ENCODE peak calls at places on chromosomes 12 and 14, in four cellular contexts. O is CD14-positive monocyte, N is HCT116, M is ovary. A is an unnamed sample.

GRCh38 chr12:131448254-131448795 is 262.6 kb upstream of the SFSWAP start:
- DNase-seq in M (no peak), N (no peak), O (no peak), A (no peak)

GRCh38 chr12:531951-532585 is 72.3 kb downstream of the B4GALNT3 start:
- DNase-seq in M (no peak), N (no peak), O (no peak), A (no peak)

GRCh38 chr14:103878180-103878579 is 30.8 kb upstream of the PPP1R13B start:
- DNase-seq in M (no peak), N (no peak), O (no peak), A (no peak)

GRCh38 chr12:132747395-132747794 is 14.2 kb downstream of the ANKLE2 start:
- DNase-seq in O (no peak), M (no peak), N (no peak), A (no peak)

GRCh38 chr12:122230798-122231197 is 4.9 kb upstream of the DIABLO start:
- DNase-seq in M (no peak), O (no peak), N (no peak), A (no peak)

GRCh38 chr12:106633451-106633823 is 50.6 kb downstream of the RFX4 start:
- DNase-seq in N (no peak), M (no peak), O (no peak), A (no peak)

GRCh38 chr12:5900533-5901255 is 44.4 kb downstream of the ANO2 start:
- DNase-seq in O (no peak), N (no peak), M (no peak), A (no peak)

GRCh38 chr14:54356172-54356571 is 40.6 kb upstream of the CDKN3 start:
- DNase-seq in M (no peak), N (no peak), O (no peak), A (no peak)

GRCh38 chr14:56488306-56488705 is 91.3 kb upstream of the TMEM260 start:
- DNase-seq in M (no peak), N (no peak), O (no peak), A (no peak)

GRCh38 chr14:104974665-104975390 is 3.3 kb downstream of the AHNAK2 start:
- DNase-seq in N (no peak), O (peak; percentile 40), M (peak; percentile 20), A (peak; percentile 19)

GRCh38 chr14:104283197-104284106 is 145.1 kb downstream of the KIF26A start:
- DNase-seq in N (no peak), O (no peak), M (peak; percentile 11), A (peak; percentile 19)

GRCh38 chr12:57005980-57006808 is at the start of gene ZBTB39:
- DNase-seq in O (no peak), N (peak; percentile 16), M (peak; percentile 56), A (peak; percentile 82)

GRCh38 chr12:103540319-103540718 is 44.6 kb upstream of the C12orf42 start:
- DNase-seq in N (no peak), M (no peak), O (no peak), A (no peak)

GRCh38 chr14:104271394-104271793 is 133.0 kb downstream of the KIF26A start:
- DNase-seq in M (no peak), N (no peak), O (no peak), A (no peak)

GRCh38 chr14:44211718-44212117 is 295.4 kb downstream of the FSCB start:
- DNase-seq in O (no peak), N (no peak), M (no peak), A (no peak)

GRCh38 chr12:114760151-114760877 is 76.3 kb upstream of the TBX3 start:
- DNase-seq in O (no peak), M (no peak), N (no peak), A (no peak)

GRCh38 chr12:111102062-111102735 is 181.8 kb upstream of the MYL2 start:
- DNase-seq in O (no peak), M (no peak), N (no peak), A (no peak)

GRCh38 chr12:54128466-54128865 is 60.3 kb downstream of the SMUG1 start:
- DNase-seq in O (no peak), M (no peak), N (no peak), A (no peak)

GRCh38 chr14:103516426-103517171 is 6.0 kb downstream of the CKB start:
- DNase-seq in O (no peak), M (no peak), N (no peak), A (no peak)

GRCh38 chr14:93961610-93962009 is 14.8 kb downstream of the ASB2 start:
- DNase-seq in M (no peak), O (no peak), N (no peak), A (no peak)

GRCh38 chr12:29309320-29309902 is 71.6 kb downstream of the ERGIC2 start:
- DNase-seq in N (peak; percentile 10), O (no peak), M (no peak), A (no peak)

GRCh38 chr12:104480826-104481457 is 24.2 kb downstream of the CHST11 start:
- DNase-seq in N (peak; percentile 54), M (no peak), O (peak; percentile 85), A (no peak)

GRCh38 chr14:72822946-72823611 is 70.8 kb downstream of the DPF3 start:
- DNase-seq in N (no peak), O (no peak), M (no peak), A (no peak)

GRCh38 chr14:86892167-86892956 is 1100.6 kb downstream of the GALC start:
- DNase-seq in M (no peak), N (no peak), O (no peak), A (no peak)

GRCh38 chr12:13487326-13487725 is 290.8 kb downstream of the EMP1 start:
- DNase-seq in O (no peak), M (no peak), N (no peak), A (no peak)
- TF ChIP-seq CTCF in O (no peak), M (no peak), N (no peak), A (no peak)

GRCh38 chr14:23002592-23002991 is 7.4 kb downstream of the C14orf93 start:
- DNase-seq in M (no peak), O (no peak), N (no peak), A (no peak)

GRCh38 chr14:23008836-23009235 is 1.1 kb downstream of the C14orf93 start:
- DNase-seq in M (no peak), O (no peak), N (no peak), A (no peak)

GRCh38 chr14:23005861-23006534 is 3.9 kb downstream of the C14orf93 start:
- DNase-seq in O (no peak), M (no peak), N (no peak), A (no peak)

GRCh38 chr14:23006544-23007419 is 3.2 kb downstream of the C14orf93 start:
- DNase-seq in M (peak; percentile 96), O (peak; percentile 97), N (peak; percentile 96), A (peak; percentile 92)

GRCh38 chr14:23005451-23005850 is 4.5 kb downstream of the C14orf93 start:
- DNase-seq in M (no peak), N (no peak), O (no peak), A (no peak)
- TF ChIP-seq CTCF in M (no peak), N (no peak), O (no peak), A (no peak)

DNA sequence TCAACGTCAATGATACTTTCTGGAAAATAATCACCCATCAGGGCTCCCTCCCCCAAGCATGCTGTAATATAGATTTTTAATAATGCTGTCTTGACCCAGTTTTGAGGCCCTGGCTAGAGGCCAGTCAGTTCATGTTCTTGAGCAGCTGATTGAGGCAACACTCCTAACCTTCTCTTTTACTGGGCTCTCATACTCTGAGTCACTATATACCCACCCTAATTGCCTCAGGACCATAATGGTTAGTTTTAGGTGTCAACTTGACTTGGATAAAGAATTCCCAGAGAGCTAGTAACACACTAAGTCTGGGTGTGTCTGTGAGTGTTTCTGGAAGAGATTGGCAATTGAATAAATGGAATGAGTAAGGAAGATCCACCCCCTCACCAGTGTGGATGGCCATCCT is 527.0 kb upstream of the ATP2B1 start:
- DNase-seq in N (no peak), O (no peak), M (no peak), A (no peak)
- TF ChIP-seq CTCF in N (no peak), O (no peak), M (no peak), A (no peak)

DNA sequence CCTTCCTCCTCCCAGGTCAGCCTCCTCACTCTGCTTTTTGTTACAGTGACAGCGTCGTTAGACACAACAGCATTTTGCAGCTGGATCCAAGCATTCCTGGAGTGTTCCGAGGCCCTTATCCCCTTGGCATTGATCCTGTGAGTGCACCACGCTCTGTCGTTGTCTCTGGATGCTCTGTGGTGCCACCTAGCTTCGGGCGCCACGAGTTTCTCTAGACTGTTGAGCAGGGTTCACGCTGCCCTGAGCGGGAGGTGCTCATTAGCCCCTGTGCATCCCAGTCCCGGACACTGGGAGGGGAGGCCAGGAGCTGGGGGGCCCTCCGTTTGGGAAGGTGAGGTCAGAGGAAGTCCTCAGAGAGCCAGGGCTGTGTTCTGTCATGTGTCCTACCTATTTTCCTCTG is 17.3 kb upstream of the DNAH10 start:
- DNase-seq in M (no peak), O (no peak), N (no peak), A (no peak)
- TF ChIP-seq CTCF in M (no peak), O (no peak), N (peak; percentile 42), A (no peak)

GRCh38 chr12:12714276-12715001 is 2.7 kb upstream of the CDKN1B start:
- DNase-seq in N (no peak), M (peak; percentile 60), O (no peak), A (no peak)
- TF ChIP-seq CTCF in N (peak; percentile 17), M (no peak), O (peak; percentile 42), A (no peak)

GRCh38 chr12:118055144-118055557 is 5.8 kb downstream of the WSB2 start:
- DNase-seq in N (no peak), M (peak; percentile 41), O (no peak), A (peak; percentile 66)
- TF ChIP-seq CTCF in N (peak; percentile 87), M (no peak), O (peak; percentile 70), A (peak; percentile 61)

DNA sequence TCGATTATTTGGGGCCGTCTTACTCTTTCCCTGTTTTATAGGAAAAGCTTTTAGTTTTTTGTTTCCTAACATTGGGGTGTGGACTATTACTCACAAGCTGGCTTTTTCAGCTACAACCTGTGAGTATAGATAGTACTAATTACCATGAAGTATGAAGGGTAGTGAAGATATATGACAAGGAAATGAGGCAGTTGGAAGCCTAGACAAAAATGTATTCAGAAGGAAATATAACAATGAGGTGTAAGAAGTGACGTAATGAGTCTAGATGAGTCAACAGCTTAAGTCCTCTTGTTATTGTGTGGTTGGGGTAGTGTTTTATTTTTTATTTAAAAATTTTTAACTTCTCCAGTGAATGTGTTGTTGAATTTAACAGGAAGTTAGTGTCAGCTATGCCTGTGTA is 804.5 kb downstream of the NRXN3 start:
- DNase-seq in N (no peak), O (no peak), M (no peak), A (no peak)
- TF ChIP-seq CTCF in N (no peak), O (no peak), M (no peak), A (no peak)

DNA sequence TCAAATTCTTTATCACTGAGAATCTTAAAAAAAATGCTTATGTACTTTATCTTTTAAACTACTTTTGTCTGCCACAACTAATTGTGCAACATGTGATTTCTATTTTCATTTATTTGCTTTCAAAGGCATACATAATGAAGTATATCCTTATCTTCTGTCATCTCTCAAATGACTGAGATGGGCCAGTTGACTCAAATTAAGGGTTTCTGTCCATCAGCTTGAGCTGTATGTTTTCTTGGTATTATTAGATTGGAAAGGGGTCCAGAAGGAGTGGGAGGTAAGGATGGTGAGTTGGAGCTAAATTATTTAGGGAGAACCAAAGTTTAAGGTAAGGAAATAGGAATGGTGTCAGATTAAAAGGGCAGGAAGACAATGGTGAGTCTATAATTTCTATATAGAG is 408.4 kb upstream of the SEL1L start:
- DNase-seq in O (no peak), N (no peak), M (no peak), A (no peak)
- TF ChIP-seq CTCF in O (no peak), N (no peak), M (no peak), A (no peak)

DNA sequence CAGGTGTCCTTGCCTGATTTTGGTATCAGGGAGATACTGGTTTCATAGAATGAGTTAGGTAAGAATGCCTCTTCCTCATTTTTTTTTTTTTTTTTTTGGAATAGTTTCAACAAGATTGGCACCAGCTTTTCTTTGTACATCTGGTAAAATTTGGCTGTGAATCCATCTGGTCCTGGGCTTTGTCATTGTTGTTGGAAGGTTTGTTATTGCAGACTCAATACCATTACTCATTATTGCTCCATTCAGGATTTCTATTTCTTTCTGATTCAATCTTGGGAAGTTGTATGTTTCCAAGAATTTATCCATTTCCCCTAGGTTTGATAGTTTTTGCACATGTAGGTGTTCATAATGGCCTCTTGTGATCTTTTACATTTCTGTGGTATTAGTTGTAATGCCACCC is 126.0 kb upstream of the KITLG start:
- DNase-seq in M (no peak), N (no peak), O (no peak), A (no peak)
- TF ChIP-seq CTCF in M (no peak), N (no peak), O (no peak), A (no peak)